ENCODE peak calls at places on chromosomes 7 and 10, in five cellular contexts. C is psoas muscle, M is GM12878, I is B cell, E is A673. J is an unnamed sample.

GRCh38 chr7:8629504-8629903 is 196.1 kb downstream of the NXPH1 start:
- DNase-seq in I (no peak), E (no peak), M (no peak), C (no peak), J (no peak)

GRCh38 chr7:46850563-46851325 is 731.2 kb downstream of the TNS3 start:
- DNase-seq in I (no peak), C (no peak), E (no peak), M (no peak), J (no peak)

GRCh38 chr10:128861018-128861565 is 605.9 kb upstream of the MGMT start:
- DNase-seq in C (no peak), E (no peak), I (no peak), M (no peak), J (no peak)

GRCh38 chr10:32981760-32982159 is 23.7 kb upstream of the ITGB1 start:
- DNase-seq in M (no peak), C (peak; percentile 58), I (no peak), E (no peak), J (no peak)

GRCh38 chr10:77925795-77926565 is 575 bp downstream of the DLG5 start:
- DNase-seq in I (no peak), E (peak; percentile 42), M (no peak), C (peak; percentile 78), J (peak; percentile 73)

GRCh38 chr10:99743841-99744240 is 11.8 kb downstream of the CUTC start:
- DNase-seq in M (no peak), E (no peak), I (no peak), C (no peak), J (no peak)

GRCh38 chr10:119315128-119316001 is 108.0 kb downstream of the GRK5 start:
- DNase-seq in E (peak; percentile 80), I (no peak), C (peak; percentile 67), M (peak; percentile 28), J (peak; percentile 84)

GRCh38 chr10:97336942-97337719 is 2.6 kb upstream of the FRAT2 start:
- DNase-seq in C (no peak), I (no peak), E (peak; percentile 26), M (no peak), J (no peak)

GRCh38 chr10:111481271-111482073 is 404.6 kb downstream of the ADRA2A start:
- DNase-seq in I (no peak), M (no peak), C (no peak), E (peak; percentile 36), J (no peak)

GRCh38 chr10:118908487-118909280 is 120.8 kb upstream of the NANOS1 start:
- DNase-seq in E (no peak), I (no peak), C (no peak), M (no peak), J (no peak)

GRCh38 chr7:80182630-80183276 is 48.1 kb downstream of the GNAI1 start:
- DNase-seq in M (no peak), E (peak; percentile 20), C (no peak), I (no peak), J (no peak)

GRCh38 chr7:104552102-104552501 is 223.7 kb downstream of the LHFPL3 start:
- DNase-seq in C (no peak), M (no peak), I (no peak), E (peak; percentile 68), J (peak; percentile 26)

GRCh38 chr7:41334071-41334862 is 368.6 kb downstream of the INHBA start:
- DNase-seq in I (no peak), C (no peak), E (no peak), M (no peak), J (no peak)

GRCh38 chr7:150380463-150380862 is 1.3 kb downstream of the ZNF775 start:
- DNase-seq in I (no peak), C (no peak), E (no peak), M (no peak), J (peak; percentile 74)

GRCh38 chr10:94443549-94443948 is 41.2 kb downstream of the TBC1D12 start:
- DNase-seq in C (no peak), I (no peak), E (no peak), M (no peak), J (no peak)

GRCh38 chr10:94443052-94443451 is 40.7 kb downstream of the TBC1D12 start:
- DNase-seq in M (no peak), C (no peak), E (no peak), I (no peak), J (no peak)

GRCh38 chr10:94440096-94440495 is 37.8 kb downstream of the TBC1D12 start:
- DNase-seq in C (no peak), I (no peak), E (no peak), M (no peak), J (no peak)

GRCh38 chr10:94439275-94439861 is 37.0 kb downstream of the TBC1D12 start:
- DNase-seq in C (peak; percentile 49), I (no peak), M (no peak), E (peak; percentile 12), J (no peak)
- TF ChIP-seq CTCF in C (no peak), I (no peak), M (no peak), E (no peak), J (no peak)

GRCh38 chr10:15088428-15089261 is at the start of gene ACBD7:
- DNase-seq in C (peak; percentile 83), E (peak; percentile 93), M (no peak), I (peak; percentile 97), J (peak; percentile 93)

GRCh38 chr10:15084502-15084922 is 4.1 kb downstream of the ACBD7 start:
- DNase-seq in M (no peak), E (peak; percentile 94), C (no peak), I (no peak), J (no peak)

GRCh38 chr10:15083674-15084501 is 4.7 kb downstream of the ACBD7 start:
- DNase-seq in E (no peak), M (no peak), I (no peak), C (no peak), J (no peak)
- TF ChIP-seq CTCF in E (no peak), M (no peak), I (no peak), C (no peak), J (no peak)

DNA sequence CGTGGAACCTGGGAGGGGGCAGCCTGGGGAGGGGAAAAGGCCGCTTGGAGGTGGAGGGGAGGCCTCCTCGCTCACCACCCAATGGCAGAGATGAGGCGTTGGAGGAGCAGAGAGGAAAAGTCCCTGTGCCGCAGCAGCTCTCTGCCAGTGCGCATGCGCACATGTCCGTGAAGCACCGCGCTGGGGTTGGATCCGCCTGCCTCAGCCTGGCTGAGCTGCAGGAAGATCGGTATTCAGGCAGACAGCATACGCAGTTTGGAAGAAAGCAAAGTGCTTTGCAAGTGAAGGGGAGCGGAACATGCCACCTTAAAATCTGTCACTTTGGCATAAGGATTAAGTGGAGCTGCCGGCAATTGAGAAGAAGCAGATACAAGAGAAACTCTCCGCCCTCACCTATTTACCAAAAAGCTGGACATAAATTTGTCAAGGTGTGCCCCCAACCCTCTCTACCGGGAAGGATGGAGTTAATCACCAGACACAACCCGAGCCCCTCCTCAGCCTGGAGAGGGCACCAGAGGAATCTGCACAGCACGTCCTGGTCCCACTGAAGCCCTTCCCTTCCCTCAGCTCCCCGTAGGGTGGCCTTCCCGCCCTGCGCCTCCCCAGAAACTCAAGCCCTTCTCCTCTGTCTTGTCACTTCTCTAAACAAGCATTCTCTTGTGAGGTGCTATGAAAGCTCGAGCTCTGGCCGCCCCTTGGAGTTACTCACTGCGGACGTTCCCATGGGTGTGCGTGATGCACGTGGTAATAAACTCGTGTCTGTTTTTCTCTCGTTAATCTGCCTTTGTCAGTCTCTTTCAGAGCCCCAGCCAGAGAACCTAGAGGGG is 32.2 kb upstream of the TMEM72 start:
- DNase-seq in I (peak; percentile 79), M (no peak), E (peak; percentile 90), C (peak; percentile 94), J (peak; percentile 86)
- TF ChIP-seq CTCF in I (no peak), M (no peak), E (peak; percentile 46), C (no peak), J (no peak)

GRCh38 chr10:3781458-3782098 is 3.4 kb downstream of the KLF6 start:
- DNase-seq in I (peak; percentile 57), C (peak; percentile 79), M (no peak), E (no peak), J (no peak)
- TF ChIP-seq CTCF in I (no peak), C (peak; percentile 42), M (peak; percentile 92), E (peak; percentile 46), J (no peak)

GRCh38 chr10:12250181-12250580 is 54.2 kb downstream of the CDC123 start:
- DNase-seq in C (no peak), I (no peak), E (no peak), M (no peak), J (no peak)

GRCh38 chr10:12251581-12251980 is 55.6 kb downstream of the CDC123 start:
- DNase-seq in M (no peak), C (no peak), I (no peak), E (no peak), J (no peak)

GRCh38 chr10:12255048-12255447 is 59.1 kb downstream of the CDC123 start:
- DNase-seq in I (no peak), M (no peak), E (no peak), C (no peak), J (no peak)

DNA sequence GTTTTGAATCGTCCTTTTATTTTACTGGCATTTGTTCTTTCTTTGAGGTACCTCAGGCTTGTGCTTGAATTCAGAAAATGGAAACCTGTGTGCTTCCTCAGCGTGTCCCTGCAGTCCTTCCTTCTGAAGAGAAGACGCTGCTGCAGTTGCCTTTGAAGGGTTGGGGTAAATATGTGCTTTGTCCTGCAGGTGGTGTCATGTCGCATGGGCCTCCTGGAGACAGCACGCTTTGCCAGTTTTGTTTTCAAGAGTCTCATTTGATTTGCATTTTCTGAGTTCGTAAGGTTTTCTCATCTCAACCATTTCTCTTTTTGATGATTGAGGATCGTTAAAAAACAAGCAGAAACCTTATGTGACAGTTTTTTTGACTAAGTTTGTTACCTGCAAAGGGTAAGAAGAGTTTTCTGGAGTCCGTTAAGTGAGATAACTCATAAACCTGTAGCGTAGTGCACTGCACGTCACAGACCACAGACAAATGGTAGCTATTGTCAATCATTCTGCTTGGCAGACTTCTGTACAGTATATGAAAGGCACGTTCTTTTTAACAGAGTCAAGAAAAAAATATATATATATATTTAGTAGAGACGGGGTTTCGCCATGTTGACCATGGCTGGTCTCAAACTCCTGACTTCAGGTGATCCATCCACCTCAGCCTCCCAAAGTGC is 57.0 kb downstream of the CDC123 start:
- DNase-seq in M (no peak), C (no peak), I (peak; percentile 67), E (peak; percentile 57), J (peak; percentile 55)
- TF ChIP-seq CTCF in M (peak; percentile 64), C (no peak), I (peak; percentile 82), E (peak; percentile 53), J (peak; percentile 62)

GRCh38 chr7:102463841-102464576 is 654 bp downstream of the ALKBH4 start:
- DNase-seq in M (no peak), I (peak; percentile 58), E (no peak), C (no peak), J (peak; percentile 54)

GRCh38 chr7:102466097-102466496 is 1.3 kb downstream of the LRWD1 start:
- DNase-seq in E (no peak), C (no peak), I (no peak), M (no peak), J (peak; percentile 35)

GRCh38 chr7:102467581-102468415 is 3.0 kb downstream of the LRWD1 start:
- DNase-seq in C (peak; percentile 51), I (peak; percentile 47), E (no peak), M (no peak), J (peak; percentile 23)

GRCh38 chr7:102468416-102469350 is 3.9 kb downstream of the LRWD1 start:
- DNase-seq in C (peak; percentile 60), I (peak; percentile 50), E (no peak), M (no peak), J (peak; percentile 27)

GRCh38 chr7:102464577-102465280 is at the start of the genes ALKBH4 and LRWD1:
- DNase-seq in E (peak; percentile 96), I (peak; percentile 100), M (no peak), C (peak; percentile 98), J (peak; percentile 100)
- TF ChIP-seq CTCF in E (peak; percentile 28), I (peak; percentile 25), M (peak; percentile 12), C (peak; percentile 17), J (peak; percentile 26)

GRCh38 chr7:131952365-131952764 is 395.9 kb upstream of the PODXL start:
- DNase-seq in M (no peak), C (no peak), I (no peak), E (no peak), J (no peak)
- TF ChIP-seq CTCF in M (no peak), C (no peak), I (no peak), E (no peak), J (no peak)